ENCODE peak calls at places on chromosomes 1 and 21, in ten cellular contexts. N, H, S, Z, A, Y, E, X, G and I are unnamed samples.

GRCh38 chr1:157961805-157962762 is 31.4 kb upstream of the KIRREL1 start:
- DNase-seq in G (no peak), Z (no peak), E (no peak), N (peak; percentile 20), A (no peak), S (no peak), Y (no peak), X (peak; percentile 65), H (no peak), I (peak; percentile 54)

GRCh38 chr1:20380616-20381035 is 90.0 kb downstream of the VWA5B1 start:
- DNase-seq in X (no peak), G (peak; percentile 23), H (no peak), E (no peak), A (no peak), S (no peak), Z (no peak), N (no peak), Y (no peak), I (peak; percentile 57)

GRCh38 chr1:163144418-163144817 is 58.3 kb downstream of the RGS5 start:
- DNase-seq in Z (no peak), G (no peak), S (no peak), Y (no peak), N (no peak), E (peak; percentile 30), A (no peak), H (no peak), X (no peak), I (no peak)

GRCh38 chr1:39085174-39085573 is 59.0 kb downstream of the NDUFS5 start:
- DNase-seq in X (no peak), S (no peak), N (no peak), H (no peak), Y (no peak), E (no peak), A (no peak), G (no peak), Z (no peak), I (no peak)

GRCh38 chr1:147625274-147625986 is 44.9 kb downstream of the ACP6 start:
- DNase-seq in Y (no peak), Z (no peak), G (no peak), E (no peak), A (peak; percentile 67), N (no peak), H (no peak), X (no peak), S (no peak), I (no peak)

GRCh38 chr21:44766818-44767354 is 34.7 kb downstream of the UBE2G2 start:
- DNase-seq in G (no peak), Z (no peak), A (no peak), X (no peak), E (no peak), H (no peak), N (no peak), Y (no peak), S (no peak), I (no peak)

GRCh38 chr1:224852901-224853568 is 76.4 kb upstream of the DNAH14 start:
- DNase-seq in A (peak; percentile 15), G (peak; percentile 66), N (no peak), H (no peak), S (no peak), X (no peak), E (no peak), Z (no peak), Y (no peak), I (peak; percentile 19)

GRCh38 chr1:40352126-40352525 is 21.4 kb upstream of the SMAP2 start:
- DNase-seq in X (no peak), H (no peak), Y (no peak), N (no peak), A (no peak), S (no peak), G (no peak), E (no peak), Z (no peak), I (no peak)

GRCh38 chr1:12231276-12231595 is 1.4 kb downstream of the VPS13D start:
- DNase-seq in N (no peak), G (no peak), S (no peak), X (no peak), H (no peak), A (no peak), Y (no peak), E (no peak), Z (no peak), I (no peak)

GRCh38 chr1:4375812-4376211 is 278.6 kb upstream of the AJAP1 start:
- DNase-seq in N (no peak), H (no peak), Z (no peak), X (no peak), A (no peak), S (no peak), E (no peak), Y (no peak), G (no peak), I (no peak)

GRCh38 chr1:113912594-113913311 is 7.6 kb downstream of the DCLRE1B start:
- DNase-seq in G (no peak), S (no peak), X (no peak), E (peak; percentile 45), Z (no peak), H (peak; percentile 60), A (no peak), N (peak; percentile 56), Y (no peak), I (no peak)

GRCh38 chr1:28343405-28343804 is 14.6 kb downstream of the MED18 start:
- DNase-seq in Y (no peak), N (no peak), S (no peak), E (no peak), G (no peak), H (no peak), X (no peak), Z (no peak), A (peak; percentile 66), I (peak; percentile 23)

GRCh38 chr1:166032163-166032562 is 134.6 kb downstream of the FAM78B start:
- DNase-seq in S (no peak), E (no peak), N (no peak), Y (no peak), H (no peak), Z (no peak), G (no peak), A (no peak), X (no peak), I (no peak)

GRCh38 chr21:44329086-44329889 is 9.9 kb downstream of the CFAP410 start:
- DNase-seq in X (no peak), S (no peak), G (no peak), H (peak; percentile 36), Y (no peak), E (no peak), Z (no peak), A (no peak), N (no peak), I (no peak)

GRCh38 chr21:45916011-45916840 is 65.3 kb upstream of the COL6A1 start:
- DNase-seq in Y (no peak), Z (no peak), E (no peak), N (no peak), A (no peak), H (no peak), X (no peak), G (no peak), S (no peak), I (no peak)

DNA sequence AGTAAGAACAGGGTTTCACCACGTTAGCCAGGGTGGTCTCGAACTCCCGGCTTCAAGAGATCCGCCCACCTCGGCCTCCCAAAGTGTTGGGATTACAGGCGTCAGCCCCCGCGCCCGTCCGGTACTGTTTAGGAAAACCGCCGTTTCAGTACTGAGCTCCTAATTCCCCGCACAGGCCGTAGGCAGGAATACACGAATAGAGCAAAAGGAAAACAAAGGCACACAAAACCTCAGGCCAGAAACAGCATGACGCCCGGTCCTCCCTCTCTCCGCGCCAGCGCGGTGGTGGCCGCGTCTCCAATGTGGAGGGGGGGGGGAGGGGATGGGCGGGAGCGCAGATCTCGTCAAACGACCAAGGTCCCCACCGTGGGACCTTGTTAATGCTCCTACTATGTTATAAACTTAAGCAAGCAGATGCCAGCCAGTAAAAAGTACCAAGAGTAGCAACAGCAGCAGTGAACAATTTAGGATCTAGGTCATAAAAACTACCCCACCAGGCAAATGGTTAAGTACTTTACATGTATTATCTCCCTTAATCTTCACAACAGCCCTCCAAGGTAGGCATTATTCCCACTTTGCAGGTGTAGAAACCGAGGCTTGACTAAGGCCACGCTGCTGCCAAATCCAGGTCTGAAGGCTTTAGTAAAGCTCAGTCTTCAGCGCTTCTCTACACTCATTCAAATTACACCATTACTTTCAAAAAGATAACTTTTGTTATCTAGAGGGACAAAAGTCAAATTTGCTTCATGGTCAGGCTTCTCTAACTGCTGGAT is 722 bp upstream of the ADAR start:
- DNase-seq in Y (peak; percentile 72), N (peak; percentile 44), X (peak; percentile 63), Z (peak; percentile 43), S (peak; percentile 87), G (no peak), A (peak; percentile 46), H (peak; percentile 60), E (peak; percentile 52), I (no peak)
- TF ChIP-seq POLR2A in Y (no peak), N (no peak), X (no peak), Z (no peak), S (no peak), G (no peak), A (no peak), H (no peak), E (no peak), I (no peak)

GRCh38 chr1:89804646-89805237 is 16.1 kb upstream of the LRRC8D start:
- DNase-seq in E (peak; percentile 82), A (peak; percentile 74), Z (peak; percentile 91), X (peak; percentile 95), N (peak; percentile 87), S (peak; percentile 95), G (peak; percentile 65), H (peak; percentile 85), Y (peak; percentile 88), I (peak; percentile 58)
- TF ChIP-seq POLR2A in E (no peak), A (no peak), Z (no peak), X (no peak), N (no peak), S (no peak), G (no peak), H (no peak), Y (no peak), I (no peak)

DNA sequence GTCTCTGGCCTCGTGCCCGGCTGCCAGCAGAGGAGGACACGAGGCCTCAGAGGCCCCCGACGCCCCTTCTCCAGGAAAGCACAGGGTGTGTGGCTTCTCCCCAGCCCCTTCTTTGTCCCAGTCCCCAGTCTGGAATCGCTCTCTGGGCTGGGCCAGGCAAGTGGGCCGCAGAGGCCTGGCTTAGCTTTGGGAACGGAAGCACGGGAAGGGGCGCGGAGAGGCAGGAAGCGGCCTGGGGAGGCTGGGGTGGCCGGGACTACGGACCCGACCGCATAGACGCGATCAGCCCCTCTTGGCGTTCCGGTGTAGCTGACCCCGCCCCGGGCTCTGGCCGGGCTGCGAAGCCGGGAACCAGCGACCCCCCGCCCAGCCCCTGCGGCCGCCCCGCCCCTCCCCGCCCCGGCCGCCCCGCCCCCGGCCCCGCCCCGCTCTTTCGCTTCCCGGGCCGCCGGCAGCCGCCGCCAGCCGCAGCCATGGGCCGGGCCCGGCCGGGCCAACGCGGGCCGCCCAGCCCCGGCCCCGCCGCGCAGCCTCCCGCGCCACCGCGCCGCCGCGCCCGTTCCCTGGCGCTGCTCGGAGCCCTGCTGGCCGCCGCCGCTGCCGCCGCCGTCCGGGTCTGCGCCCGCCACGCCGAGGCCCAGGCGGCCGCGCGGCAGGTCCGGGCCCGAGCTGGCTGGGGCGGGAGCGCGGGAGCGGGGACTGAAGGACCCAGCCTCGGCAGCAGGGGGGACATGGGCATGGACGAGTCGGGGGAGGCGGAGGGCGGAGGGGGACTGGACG is at the start of gene SELENON:
- DNase-seq in X (peak; percentile 77), A (peak; percentile 20), E (peak; percentile 86), N (peak; percentile 68), S (peak; percentile 93), Y (no peak), Z (peak; percentile 59), G (no peak), H (peak; percentile 79), I (no peak)
- TF ChIP-seq POLR2A in X (no peak), A (no peak), E (no peak), N (no peak), S (no peak), Y (no peak), Z (no peak), G (no peak), H (no peak), I (peak; percentile 23)

GRCh38 chr1:168280577-168280976 is at the start of gene TBX19:
- DNase-seq in Y (no peak), N (no peak), S (no peak), G (no peak), E (no peak), A (no peak), Z (no peak), H (no peak), X (no peak), I (no peak)
- TF ChIP-seq POLR2A in Y (no peak), N (no peak), S (no peak), G (no peak), E (no peak), A (no peak), Z (no peak), H (no peak), X (no peak), I (no peak)